ENCODE peak calls at places on chromosomes 6 and 20, in nine cellular contexts. One of them, this sample, is unnamed.

GRCh38 chr6:138278326-138278725 is 60.0 kb upstream of the PBOV1 start:
- DNase-seq in epithelial cell of esophagus: peak
- DNase-seq in MM.1S: no peak
- DNase-seq in AG09309: no peak
- DNase-seq in progenitor cell of endocrine pancreas: no peak
- DNase-seq in colonic mucosa: no peak
- DNase-seq in CD4-positive, alpha-beta T cell: no peak
- DNase-seq in WTC11: peak
- DNase-seq in cardiac fibroblast: peak
- DNase-seq in this sample: no peak

GRCh38 chr20:58359441-58359840 is 29.6 kb upstream of the VAPB start:
- DNase-seq in MM.1S: no peak
- DNase-seq in WTC11: peak
- DNase-seq in progenitor cell of endocrine pancreas: no peak
- DNase-seq in epithelial cell of esophagus: no peak
- DNase-seq in cardiac fibroblast: peak
- DNase-seq in AG09309: no peak
- DNase-seq in CD4-positive, alpha-beta T cell: no peak
- DNase-seq in colonic mucosa: no peak
- DNase-seq in this sample: no peak

GRCh38 chr6:42551202-42551601 is 12.6 kb upstream of the UBR2 start:
- DNase-seq in CD4-positive, alpha-beta T cell: no peak
- DNase-seq in colonic mucosa: no peak
- DNase-seq in epithelial cell of esophagus: peak
- DNase-seq in cardiac fibroblast: peak
- DNase-seq in progenitor cell of endocrine pancreas: no peak
- DNase-seq in AG09309: no peak
- DNase-seq in MM.1S: no peak
- DNase-seq in WTC11: no peak
- DNase-seq in this sample: no peak

GRCh38 chr6:39347906-39348585 is 25.5 kb upstream of the KCNK16 start:
- DNase-seq in colonic mucosa: peak
- DNase-seq in WTC11: peak
- DNase-seq in cardiac fibroblast: peak
- DNase-seq in MM.1S: peak
- DNase-seq in AG09309: no peak
- DNase-seq in CD4-positive, alpha-beta T cell: peak
- DNase-seq in progenitor cell of endocrine pancreas: peak
- DNase-seq in epithelial cell of esophagus: peak
- DNase-seq in this sample: peak

GRCh38 chr20:34747479-34747878 is 43.3 kb downstream of the TP53INP2 start:
- DNase-seq in progenitor cell of endocrine pancreas: no peak
- DNase-seq in colonic mucosa: no peak
- DNase-seq in MM.1S: no peak
- DNase-seq in epithelial cell of esophagus: no peak
- DNase-seq in WTC11: no peak
- DNase-seq in CD4-positive, alpha-beta T cell: no peak
- DNase-seq in AG09309: no peak
- DNase-seq in cardiac fibroblast: no peak
- DNase-seq in this sample: no peak

GRCh38 chr20:31719644-31720485 is 2.8 kb downstream of the BCL2L1 start:
- DNase-seq in colonic mucosa: peak
- DNase-seq in WTC11: peak
- DNase-seq in AG09309: no peak
- DNase-seq in progenitor cell of endocrine pancreas: peak
- DNase-seq in CD4-positive, alpha-beta T cell: no peak
- DNase-seq in MM.1S: no peak
- DNase-seq in epithelial cell of esophagus: no peak
- DNase-seq in cardiac fibroblast: peak
- DNase-seq in this sample: no peak

GRCh38 chr6:144559865-144560603 is 274.9 kb downstream of the UTRN start:
- DNase-seq in AG09309: no peak
- DNase-seq in WTC11: no peak
- DNase-seq in MM.1S: no peak
- DNase-seq in progenitor cell of endocrine pancreas: no peak
- DNase-seq in CD4-positive, alpha-beta T cell: peak
- DNase-seq in colonic mucosa: no peak
- DNase-seq in cardiac fibroblast: peak
- DNase-seq in epithelial cell of esophagus: no peak
- DNase-seq in this sample: no peak

GRCh38 chr6:135291288-135292116 is 110.4 kb downstream of the MYB start:
- DNase-seq in MM.1S: no peak
- DNase-seq in CD4-positive, alpha-beta T cell: no peak
- DNase-seq in progenitor cell of endocrine pancreas: no peak
- DNase-seq in WTC11: no peak
- DNase-seq in AG09309: no peak
- DNase-seq in colonic mucosa: no peak
- DNase-seq in cardiac fibroblast: peak
- DNase-seq in epithelial cell of esophagus: peak
- DNase-seq in this sample: no peak

GRCh38 chr6:131519670-131520436 is 53.2 kb upstream of the ARG1 start:
- DNase-seq in CD4-positive, alpha-beta T cell: peak
- DNase-seq in progenitor cell of endocrine pancreas: no peak
- DNase-seq in AG09309: peak
- DNase-seq in epithelial cell of esophagus: peak
- DNase-seq in WTC11: peak
- DNase-seq in colonic mucosa: peak
- DNase-seq in MM.1S: peak
- DNase-seq in cardiac fibroblast: peak
- DNase-seq in this sample: peak

GRCh38 chr6:39224523-39225182 is 4.6 kb downstream of the KCNK5 start:
- DNase-seq in colonic mucosa: peak
- DNase-seq in MM.1S: no peak
- DNase-seq in WTC11: no peak
- DNase-seq in epithelial cell of esophagus: no peak
- DNase-seq in progenitor cell of endocrine pancreas: no peak
- DNase-seq in CD4-positive, alpha-beta T cell: no peak
- DNase-seq in cardiac fibroblast: no peak
- DNase-seq in AG09309: no peak
- DNase-seq in this sample: no peak

GRCh38 chr6:27545271-27546046 is 72.6 kb upstream of the ZNF184 start:
- DNase-seq in colonic mucosa: peak
- DNase-seq in epithelial cell of esophagus: peak
- DNase-seq in WTC11: peak
- DNase-seq in MM.1S: no peak
- DNase-seq in CD4-positive, alpha-beta T cell: peak
- DNase-seq in cardiac fibroblast: peak
- DNase-seq in AG09309: no peak
- DNase-seq in progenitor cell of endocrine pancreas: no peak
- DNase-seq in this sample: no peak

GRCh38 chr20:37406010-37406998 is 60.4 kb downstream of the SRC start:
- DNase-seq in progenitor cell of endocrine pancreas: no peak
- DNase-seq in AG09309: no peak
- DNase-seq in WTC11: peak
- DNase-seq in MM.1S: peak
- DNase-seq in cardiac fibroblast: peak
- DNase-seq in CD4-positive, alpha-beta T cell: peak
- DNase-seq in colonic mucosa: no peak
- DNase-seq in epithelial cell of esophagus: peak
- DNase-seq in this sample: no peak

GRCh38 chr6:38058022-38058421 is 238.5 kb downstream of the ZFAND3 start:
- DNase-seq in progenitor cell of endocrine pancreas: no peak
- DNase-seq in colonic mucosa: no peak
- DNase-seq in epithelial cell of esophagus: peak
- DNase-seq in cardiac fibroblast: peak
- DNase-seq in AG09309: no peak
- DNase-seq in WTC11: no peak
- DNase-seq in CD4-positive, alpha-beta T cell: no peak
- DNase-seq in MM.1S: peak
- DNase-seq in this sample: no peak

GRCh38 chr6:34237316-34237721 is 646 bp downstream of the HMGA1 start:
- DNase-seq in cardiac fibroblast: no peak
- DNase-seq in MM.1S: peak
- DNase-seq in progenitor cell of endocrine pancreas: no peak
- DNase-seq in WTC11: no peak
- DNase-seq in AG09309: no peak
- DNase-seq in colonic mucosa: peak
- DNase-seq in CD4-positive, alpha-beta T cell: peak
- DNase-seq in epithelial cell of esophagus: no peak
- DNase-seq in this sample: peak

GRCh38 chr6:133160531-133160930 is 80.6 kb upstream of the EYA4 start:
- DNase-seq in CD4-positive, alpha-beta T cell: no peak
- DNase-seq in AG09309: no peak
- DNase-seq in WTC11: no peak
- DNase-seq in epithelial cell of esophagus: no peak
- DNase-seq in colonic mucosa: no peak
- DNase-seq in MM.1S: no peak
- DNase-seq in cardiac fibroblast: no peak
- DNase-seq in progenitor cell of endocrine pancreas: no peak
- DNase-seq in this sample: no peak

GRCh38 chr6:46638650-46639049 is 14.0 kb downstream of the CYP39A1 start:
- DNase-seq in MM.1S: no peak
- DNase-seq in epithelial cell of esophagus: peak
- DNase-seq in WTC11: no peak
- DNase-seq in cardiac fibroblast: no peak
- DNase-seq in CD4-positive, alpha-beta T cell: no peak
- DNase-seq in AG09309: no peak
- DNase-seq in progenitor cell of endocrine pancreas: no peak
- DNase-seq in colonic mucosa: no peak
- DNase-seq in this sample: no peak

GRCh38 chr6:117917176-117917575 is 10.1 kb downstream of the SLC35F1 start:
- DNase-seq in AG09309: no peak
- DNase-seq in CD4-positive, alpha-beta T cell: no peak
- DNase-seq in WTC11: no peak
- DNase-seq in colonic mucosa: no peak
- DNase-seq in MM.1S: no peak
- DNase-seq in cardiac fibroblast: no peak
- DNase-seq in epithelial cell of esophagus: no peak
- DNase-seq in progenitor cell of endocrine pancreas: no peak
- DNase-seq in this sample: no peak

GRCh38 chr6:147156799-147157382 is 47.3 kb upstream of the STXBP5 start:
- DNase-seq in epithelial cell of esophagus: peak
- DNase-seq in progenitor cell of endocrine pancreas: no peak
- DNase-seq in MM.1S: no peak
- DNase-seq in CD4-positive, alpha-beta T cell: no peak
- DNase-seq in colonic mucosa: no peak
- DNase-seq in cardiac fibroblast: peak
- DNase-seq in WTC11: no peak
- DNase-seq in AG09309: no peak
- DNase-seq in this sample: no peak

GRCh38 chr20:48679603-48680002 is 148.2 kb downstream of the PREX1 start:
- DNase-seq in AG09309: no peak
- DNase-seq in cardiac fibroblast: no peak
- DNase-seq in WTC11: peak
- DNase-seq in MM.1S: no peak
- DNase-seq in progenitor cell of endocrine pancreas: no peak
- DNase-seq in CD4-positive, alpha-beta T cell: no peak
- DNase-seq in epithelial cell of esophagus: no peak
- DNase-seq in colonic mucosa: peak
- DNase-seq in this sample: no peak

GRCh38 chr6:87421576-87421975 is 13.8 kb downstream of the CFAP206 start:
- DNase-seq in epithelial cell of esophagus: peak
- DNase-seq in progenitor cell of endocrine pancreas: no peak
- DNase-seq in cardiac fibroblast: no peak
- DNase-seq in MM.1S: no peak
- DNase-seq in WTC11: no peak
- DNase-seq in colonic mucosa: no peak
- DNase-seq in AG09309: no peak
- DNase-seq in CD4-positive, alpha-beta T cell: no peak
- DNase-seq in this sample: no peak

GRCh38 chr6:111753573-111753972 is 119.7 kb downstream of the FYN start:
- DNase-seq in cardiac fibroblast: no peak
- DNase-seq in AG09309: no peak
- DNase-seq in WTC11: no peak
- DNase-seq in CD4-positive, alpha-beta T cell: no peak
- DNase-seq in progenitor cell of endocrine pancreas: no peak
- DNase-seq in MM.1S: no peak
- DNase-seq in colonic mucosa: no peak
- DNase-seq in epithelial cell of esophagus: no peak
- DNase-seq in this sample: no peak

GRCh38 chr20:3990741-3991140 is 24.6 kb downstream of the RNF24 start:
- DNase-seq in AG09309: no peak
- DNase-seq in MM.1S: no peak
- DNase-seq in CD4-positive, alpha-beta T cell: no peak
- DNase-seq in colonic mucosa: no peak
- DNase-seq in epithelial cell of esophagus: no peak
- DNase-seq in WTC11: no peak
- DNase-seq in cardiac fibroblast: peak
- DNase-seq in progenitor cell of endocrine pancreas: no peak
- DNase-seq in this sample: no peak

GRCh38 chr6:44494011-44494501 is 106.5 kb downstream of the CDC5L start:
- DNase-seq in progenitor cell of endocrine pancreas: no peak
- DNase-seq in cardiac fibroblast: peak
- DNase-seq in CD4-positive, alpha-beta T cell: no peak
- DNase-seq in colonic mucosa: no peak
- DNase-seq in AG09309: peak
- DNase-seq in MM.1S: no peak
- DNase-seq in WTC11: no peak
- DNase-seq in epithelial cell of esophagus: peak
- DNase-seq in this sample: no peak
- TF ChIP-seq CTCF in progenitor cell of endocrine pancreas: no peak
- TF ChIP-seq CTCF in cardiac fibroblast: peak
- TF ChIP-seq CTCF in CD4-positive, alpha-beta T cell: no peak
- TF ChIP-seq CTCF in colonic mucosa: no peak
- TF ChIP-seq CTCF in AG09309: peak
- TF ChIP-seq CTCF in MM.1S: no peak
- TF ChIP-seq CTCF in WTC11: no peak
- TF ChIP-seq CTCF in epithelial cell of esophagus: no peak
- TF ChIP-seq CTCF in this sample: no peak

DNA sequence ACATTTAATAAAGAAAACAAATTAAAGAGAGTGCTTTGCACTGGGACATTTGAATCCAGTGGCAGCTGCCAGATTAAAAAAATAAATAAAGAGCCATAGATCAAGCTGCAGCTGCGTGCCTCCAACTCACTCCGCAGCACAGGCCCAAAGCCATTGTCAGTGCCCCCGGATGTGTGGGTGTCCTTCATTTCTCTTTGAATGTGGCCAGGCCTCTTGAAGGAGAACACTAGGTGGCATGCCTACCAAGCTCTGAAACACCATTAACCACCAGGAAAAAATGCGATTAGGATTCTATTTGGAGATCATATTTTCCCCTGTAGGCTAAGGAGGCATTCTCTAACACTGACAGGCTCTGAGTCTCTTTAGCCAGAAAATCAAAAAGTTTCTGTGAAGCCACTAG is 549.8 kb downstream of the PRKN start:
- DNase-seq in CD4-positive, alpha-beta T cell: no peak
- DNase-seq in colonic mucosa: no peak
- DNase-seq in MM.1S: no peak
- DNase-seq in progenitor cell of endocrine pancreas: no peak
- DNase-seq in epithelial cell of esophagus: no peak
- DNase-seq in cardiac fibroblast: no peak
- DNase-seq in WTC11: peak
- DNase-seq in AG09309: no peak
- DNase-seq in this sample: no peak
- TF ChIP-seq CTCF in CD4-positive, alpha-beta T cell: no peak
- TF ChIP-seq CTCF in colonic mucosa: no peak
- TF ChIP-seq CTCF in MM.1S: no peak
- TF ChIP-seq CTCF in progenitor cell of endocrine pancreas: no peak
- TF ChIP-seq CTCF in epithelial cell of esophagus: no peak
- TF ChIP-seq CTCF in cardiac fibroblast: peak
- TF ChIP-seq CTCF in WTC11: no peak
- TF ChIP-seq CTCF in AG09309: no peak
- TF ChIP-seq CTCF in this sample: no peak

GRCh38 chr6:10030942-10031537 is 383.8 kb downstream of the TFAP2A start:
- DNase-seq in WTC11: no peak
- DNase-seq in epithelial cell of esophagus: peak
- DNase-seq in CD4-positive, alpha-beta T cell: no peak
- DNase-seq in colonic mucosa: no peak
- DNase-seq in AG09309: no peak
- DNase-seq in MM.1S: peak
- DNase-seq in progenitor cell of endocrine pancreas: no peak
- DNase-seq in cardiac fibroblast: no peak
- DNase-seq in this sample: no peak
- TF ChIP-seq CTCF in WTC11: peak
- TF ChIP-seq CTCF in epithelial cell of esophagus: peak
- TF ChIP-seq CTCF in CD4-positive, alpha-beta T cell: peak
- TF ChIP-seq CTCF in colonic mucosa: peak
- TF ChIP-seq CTCF in AG09309: peak
- TF ChIP-seq CTCF in MM.1S: peak
- TF ChIP-seq CTCF in progenitor cell of endocrine pancreas: peak
- TF ChIP-seq CTCF in cardiac fibroblast: peak
- TF ChIP-seq CTCF in this sample: peak

GRCh38 chr6:157999100-158000051 is 17.7 kb downstream of the SYNJ2 start:
- DNase-seq in progenitor cell of endocrine pancreas: no peak
- DNase-seq in AG09309: no peak
- DNase-seq in colonic mucosa: no peak
- DNase-seq in epithelial cell of esophagus: no peak
- DNase-seq in cardiac fibroblast: no peak
- DNase-seq in CD4-positive, alpha-beta T cell: no peak
- DNase-seq in WTC11: no peak
- DNase-seq in MM.1S: no peak
- DNase-seq in this sample: no peak
- TF ChIP-seq CTCF in progenitor cell of endocrine pancreas: no peak
- TF ChIP-seq CTCF in AG09309: no peak
- TF ChIP-seq CTCF in colonic mucosa: no peak
- TF ChIP-seq CTCF in epithelial cell of esophagus: no peak
- TF ChIP-seq CTCF in cardiac fibroblast: no peak
- TF ChIP-seq CTCF in CD4-positive, alpha-beta T cell: no peak
- TF ChIP-seq CTCF in WTC11: no peak
- TF ChIP-seq CTCF in MM.1S: no peak
- TF ChIP-seq CTCF in this sample: no peak

This sample was measured in glutamatergic neuron.